ENCODE peak calls at places on chromosome 16, in six cellular contexts. G, N, T, K, D and W are unnamed samples.

GRCh38 chr16:28596840-28597691 is at the start of gene SULT1A2:
- DNase-seq in G (peak), N (no peak), T (no peak), K (no peak), D (peak), W (no peak)

GRCh38 chr16:3782566-3782965 is 65.2 kb upstream of the TRAP1 start:
- DNase-seq in G (no peak), N (no peak), T (no peak), K (no peak), D (no peak), W (no peak)

GRCh38 chr16:84768061-84768797 is 51.6 kb upstream of the CRISPLD2 start:
- DNase-seq in G (no peak), N (no peak), T (no peak), K (no peak), D (no peak), W (no peak)

GRCh38 chr16:3157229-3158013 is 22.6 kb downstream of the ZNF213 start:
- DNase-seq in G (peak), N (peak), T (peak), K (no peak), D (peak), W (no peak)

GRCh38 chr16:23996258-23996955 is 160.6 kb downstream of the PRKCB start:
- DNase-seq in G (no peak), N (no peak), T (no peak), K (no peak), D (no peak), W (no peak)

GRCh38 chr16:30896203-30896889 is at the start of gene CTF1:
- DNase-seq in G (peak), N (peak), T (no peak), K (peak), D (peak), W (peak)

GRCh38 chr16:89534147-89534788 is 26.1 kb downstream of the SPG7 start:
- DNase-seq in G (peak), N (no peak), T (no peak), K (no peak), D (no peak), W (no peak)

GRCh38 chr16:19936431-19936830 is 51.8 kb upstream of the GPRC5B start:
- DNase-seq in G (no peak), N (no peak), T (no peak), K (no peak), D (no peak), W (no peak)

GRCh38 chr16:28202147-28202746 is 9.5 kb downstream of the XPO6 start:
- DNase-seq in G (no peak), N (no peak), T (no peak), K (no peak), D (no peak), W (no peak)

GRCh38 chr16:80503144-80503543 is 37.6 kb upstream of the DYNLRB2 start:
- DNase-seq in G (no peak), N (no peak), T (no peak), K (no peak), D (no peak), W (no peak)

GRCh38 chr16:69440236-69440635 is 15.8 kb downstream of the CYB5B start:
- DNase-seq in G (no peak), N (no peak), T (no peak), K (no peak), D (no peak), W (no peak)

GRCh38 chr16:84464116-84464515 is 40.3 kb downstream of the MEAK7 start:
- DNase-seq in G (no peak), N (no peak), T (peak), K (no peak), D (no peak), W (no peak)

GRCh38 chr16:8655184-8655717 is 19.2 kb upstream of the ABAT start:
- DNase-seq in G (peak), N (no peak), T (no peak), K (no peak), D (peak), W (no peak)

GRCh38 chr16:2028620-2029220 is 2.0 kb downstream of the NHERF2 start:
- DNase-seq in G (no peak), N (no peak), T (no peak), K (no peak), D (no peak), W (no peak)